ENCODE peak calls at places on chromosomes 1 and 21, in seven cellular contexts. T is heart left ventricle; V is CD4-positive, alpha-beta T cell; P is HCEC 1CT; U is mammary epithelial cell; X is SW480; A is stimulated activated CD8-positive, alpha-beta memory T cell treated with anti-CD3 and anti-CD28 coated beads, Interleukin-4, amount 100 ng/mL, for 4 hours. G is an unnamed sample.

GRCh38 chr1:3198371-3199287 is 129.6 kb downstream of the PRDM16 start:
- DNase-seq in V (no peak), U (no peak), T (no peak), X (no peak), A (no peak), P (no peak), G (no peak)

GRCh38 chr1:108897865-108898720 is 21.3 kb downstream of the GPSM2 start:
- DNase-seq in X (peak; percentile 67), U (peak; percentile 48), P (peak; percentile 72), T (no peak), A (no peak), V (no peak), G (peak; percentile 81)

GRCh38 chr1:37763791-37764741 is 854 bp downstream of the EPHA10 start:
- DNase-seq in X (no peak), V (no peak), U (peak; percentile 30), T (no peak), A (no peak), P (no peak), G (peak; percentile 50)

GRCh38 chr1:192284927-192285326 is 31.9 kb upstream of the RGS21 start:
- DNase-seq in T (no peak), P (no peak), A (no peak), V (no peak), U (no peak), X (no peak), G (no peak)

GRCh38 chr1:40036574-40036973 is 4.0 kb upstream of the CAP1 start:
- DNase-seq in U (peak; percentile 73), P (peak; percentile 75), T (peak; percentile 93), A (no peak), V (no peak), X (no peak), G (no peak)

GRCh38 chr1:164560076-164560475 is 1.1 kb downstream of the PBX1 start:
- DNase-seq in A (no peak), U (peak; percentile 43), P (peak; percentile 20), X (no peak), T (no peak), V (no peak), G (no peak)

GRCh38 chr1:152537496-152537895 is 23.2 kb downstream of the CRCT1 start:
- DNase-seq in A (no peak), T (no peak), U (peak; percentile 39), V (no peak), X (no peak), P (no peak), G (no peak)

GRCh38 chr1:178155478-178156255 is 61.8 kb downstream of the RASAL2 start:
- DNase-seq in V (no peak), X (no peak), P (no peak), A (no peak), U (no peak), T (no peak), G (no peak)

GRCh38 chr1:42165511-42166210 is 1.1 kb upstream of the GUCA2A start:
- DNase-seq in U (peak; percentile 92), X (peak; percentile 94), T (peak; percentile 79), V (no peak), A (no peak), P (no peak), G (peak; percentile 88)

GRCh38 chr1:7407980-7408770 is 362.9 kb upstream of the VAMP3 start:
- DNase-seq in T (no peak), X (no peak), P (no peak), V (no peak), A (no peak), U (no peak), G (no peak)

GRCh38 chr1:220368352-220369265 is 96.4 kb upstream of the RAB3GAP2 start:
- DNase-seq in U (peak; percentile 64), X (peak; percentile 47), T (no peak), P (no peak), V (no peak), A (no peak), G (peak; percentile 39)

GRCh38 chr1:154534263-154534844 is 24.1 kb downstream of the UBE2Q1 start:
- DNase-seq in A (no peak), X (peak; percentile 67), V (no peak), U (peak; percentile 44), P (peak; percentile 16), T (no peak), G (peak; percentile 86)

GRCh38 chr21:45632897-45633260 is 10.6 kb upstream of the PCBP3 start:
- DNase-seq in T (no peak), V (no peak), P (no peak), U (no peak), A (no peak), X (no peak), G (no peak)

GRCh38 chr1:183449223-183449770 is 23.0 kb upstream of the SMG7 start:
- DNase-seq in T (no peak), U (no peak), P (no peak), V (no peak), A (no peak), X (no peak), G (no peak)

GRCh38 chr1:30196872-30197615 is 526.3 kb downstream of the MATN1 start:
- DNase-seq in T (no peak), P (no peak), A (no peak), U (no peak), V (no peak), X (no peak), G (no peak)

GRCh38 chr1:236112332-236112627 is 30.1 kb upstream of the GPR137B start:
- DNase-seq in T (no peak), P (no peak), A (no peak), V (no peak), U (no peak), X (no peak), G (no peak)

GRCh38 chr1:235129774-235130570 is 1.3 kb upstream of the TOMM20 start:
- DNase-seq in T (no peak), U (no peak), A (no peak), X (no peak), V (no peak), P (no peak), G (no peak)

GRCh38 chr1:11537854-11538591 is 59.1 kb downstream of the DISP3 start:
- DNase-seq in P (no peak), V (no peak), A (no peak), T (no peak), X (no peak), U (no peak), G (no peak)

GRCh38 chr1:155002479-155003226 is at the start of gene ZBTB7B:
- DNase-seq in V (no peak), A (no peak), T (no peak), U (no peak), X (no peak), P (peak; percentile 23), G (no peak)

GRCh38 chr1:4581807-4582206 is 72.6 kb upstream of the AJAP1 start:
- DNase-seq in A (no peak), V (no peak), P (no peak), U (no peak), X (no peak), T (no peak), G (no peak)

GRCh38 chr1:210624722-210625121 is 296.0 kb downstream of the HHAT start:
- DNase-seq in P (no peak), U (no peak), X (no peak), A (no peak), T (peak; percentile 40), V (no peak), G (no peak)

GRCh38 chr1:54364613-54365012 is 41.6 kb downstream of the SSBP3 start:
- DNase-seq in P (no peak), V (no peak), T (no peak), A (no peak), U (no peak), X (no peak), G (no peak)

GRCh38 chr1:43481481-43481880 is 27.8 kb upstream of the HYI start:
- DNase-seq in X (no peak), A (no peak), T (no peak), P (no peak), U (no peak), V (no peak), G (no peak)

GRCh38 chr1:1326075-1326605 is 1.5 kb downstream of the CPTP start:
- DNase-seq in T (no peak), V (no peak), A (no peak), P (no peak), X (no peak), U (no peak), G (no peak)

GRCh38 chr1:72137665-72138064 is 144.7 kb downstream of the NEGR1 start:
- DNase-seq in P (no peak), T (no peak), X (no peak), U (no peak), A (no peak), V (no peak), G (peak; percentile 34)

GRCh38 chr1:55938861-55939260 is 640.5 kb downstream of the PLPP3 start:
- DNase-seq in U (no peak), P (no peak), T (no peak), A (no peak), V (no peak), X (no peak), G (no peak)

GRCh38 chr1:232922475-232922874 is 27.9 kb upstream of the NTPCR start:
- DNase-seq in U (no peak), T (no peak), X (no peak), V (no peak), A (no peak), P (no peak), G (no peak)

GRCh38 chr1:115196291-115196690 is 107.0 kb upstream of the TSPAN2 start:
- DNase-seq in V (no peak), U (no peak), X (no peak), P (no peak), A (no peak), T (no peak), G (no peak)

GRCh38 chr1:85330206-85330605 is 53.8 kb upstream of the BCL10 start:
- DNase-seq in X (peak; percentile 44), P (peak; percentile 87), V (no peak), A (no peak), U (peak; percentile 51), T (no peak), G (no peak)

GRCh38 chr1:44842763-44843655 is at the start of gene PTCH2:
- DNase-seq in T (peak; percentile 67), U (peak; percentile 16), V (no peak), P (peak; percentile 36), A (no peak), X (peak; percentile 58), G (peak; percentile 75)

GRCh38 chr1:174938306-174939000 is 61.3 kb upstream of the CACYBP start:
- DNase-seq in U (no peak), T (no peak), A (no peak), P (no peak), V (no peak), X (no peak), G (no peak)

GRCh38 chr1:110203021-110203661 is 7.0 kb upstream of the KCNC4 start:
- DNase-seq in P (peak; percentile 34), X (peak; percentile 66), V (peak; percentile 62), U (peak; percentile 48), A (no peak), T (no peak), G (peak; percentile 85)

GRCh38 chr1:13538832-13539231 is 25.0 kb upstream of the LRRC38 start:
- DNase-seq in X (no peak), U (no peak), A (no peak), V (no peak), T (no peak), P (no peak), G (no peak)

GRCh38 chr1:100794719-100795645 is 75.4 kb downstream of the VCAM1 start:
- DNase-seq in P (peak; percentile 66), T (no peak), U (no peak), A (no peak), X (no peak), V (no peak), G (no peak)

GRCh38 chr1:61654067-61654466 is 70.9 kb downstream of the TM2D1 start:
- DNase-seq in T (no peak), P (no peak), U (no peak), A (no peak), X (no peak), V (no peak), G (no peak)

GRCh38 chr1:7648761-7649384 is 122.2 kb upstream of the VAMP3 start:
- DNase-seq in V (no peak), A (no peak), X (no peak), P (no peak), U (no peak), T (no peak), G (no peak)

GRCh38 chr1:159786465-159786864 is 5.7 kb downstream of the DUSP23 start:
- DNase-seq in X (no peak), U (no peak), A (no peak), P (no peak), V (no peak), T (no peak), G (no peak)